ENCODE peak calls at places on chromosomes 3 and 15, in five cellular contexts. Y is fibroblast of lung, N is transverse colon, E is endodermal cell, W is MM.1S. B is an unnamed sample.

GRCh38 chr3:77096966-77097890 is 57.3 kb downstream of the ROBO2 start:
- DNase-seq in Y (no peak), N (no peak), E (no peak), W (no peak), B (no peak)

GRCh38 chr15:45429974-45430792 is 51.8 kb upstream of the GATM start:
- DNase-seq in Y (peak; percentile 55), N (peak; percentile 93), E (peak; percentile 93), W (peak; percentile 70), B (peak; percentile 79)

GRCh38 chr15:48413304-48413703 is 82.1 kb downstream of the DUT start:
- DNase-seq in Y (peak; percentile 79), N (no peak), E (no peak), W (no peak), B (no peak)

GRCh38 chr15:90619939-90620338 is 90.2 kb downstream of the CRTC3 start:
- DNase-seq in Y (no peak), N (no peak), E (no peak), W (no peak), B (no peak)

GRCh38 chr3:60551455-60552209 is 699.6 kb downstream of the FHIT start:
- DNase-seq in Y (no peak), N (no peak), E (no peak), W (no peak), B (no peak)

GRCh38 chr3:3739345-3740060 is 59.7 kb upstream of the LRRN1 start:
- DNase-seq in Y (no peak), N (no peak), E (no peak), W (no peak), B (no peak)

GRCh38 chr15:91055548-91056331 is 33.3 kb upstream of the VPS33B start:
- DNase-seq in Y (peak; percentile 57), N (peak; percentile 57), E (peak; percentile 91), W (peak; percentile 62), B (peak; percentile 57)

GRCh38 chr3:46907960-46908293 is 30.4 kb downstream of the PTH1R start:
- DNase-seq in Y (no peak), N (no peak), E (no peak), W (no peak), B (no peak)

GRCh38 chr3:50028336-50028735 is 60.4 kb upstream of the RBM5 start:
- DNase-seq in Y (no peak), N (no peak), E (no peak), W (no peak), B (no peak)

GRCh38 chr3:46948830-46949671 is 27.5 kb downstream of the CCDC12 start:
- DNase-seq in Y (no peak), N (peak; percentile 65), E (no peak), W (peak; percentile 27), B (peak; percentile 68)

GRCh38 chr3:131158434-131158833 is 131.8 kb downstream of the NEK11 start:
- DNase-seq in Y (no peak), N (no peak), E (no peak), W (no peak), B (no peak)

GRCh38 chr3:151443583-151443982 is 17.3 kb downstream of the IGSF10 start:
- DNase-seq in Y (peak; percentile 17), N (no peak), E (peak; percentile 80), W (no peak), B (no peak)

GRCh38 chr3:69998759-69999158 is 774 bp upstream of the SAMMSON start:
- DNase-seq in Y (no peak), N (no peak), E (no peak), W (no peak), B (no peak)

GRCh38 chr3:113245775-113246174 is 34.4 kb downstream of the BOC start:
- DNase-seq in Y (no peak), N (no peak), E (no peak), W (no peak), B (no peak)

GRCh38 chr15:80204231-80204630 is 47.8 kb downstream of the CTXND1 start:
- DNase-seq in Y (no peak), N (no peak), E (no peak), W (no peak), B (no peak)

GRCh38 chr3:46896386-46896785 is 18.9 kb downstream of the PTH1R start:
- DNase-seq in Y (no peak), N (no peak), E (no peak), W (no peak), B (no peak)

GRCh38 chr3:140298569-140299070 is 363.6 kb downstream of the CLSTN2 start:
- DNase-seq in Y (no peak), N (no peak), E (no peak), W (no peak), B (no peak)

GRCh38 chr15:68816158-68816557 is 4.5 kb downstream of the ANP32A start:
- DNase-seq in Y (no peak), N (no peak), E (no peak), W (no peak), B (no peak)

GRCh38 chr15:68814596-68814995 is 6.1 kb downstream of the ANP32A start:
- DNase-seq in Y (no peak), N (no peak), E (no peak), W (no peak), B (no peak)

GRCh38 chr15:68815598-68815997 is 5.1 kb downstream of the ANP32A start:
- DNase-seq in Y (peak; percentile 16), N (no peak), E (no peak), W (no peak), B (no peak)

GRCh38 chr15:68812069-68812468 is 8.6 kb downstream of the ANP32A start:
- DNase-seq in Y (no peak), N (no peak), E (no peak), W (no peak), B (no peak)

DNA sequence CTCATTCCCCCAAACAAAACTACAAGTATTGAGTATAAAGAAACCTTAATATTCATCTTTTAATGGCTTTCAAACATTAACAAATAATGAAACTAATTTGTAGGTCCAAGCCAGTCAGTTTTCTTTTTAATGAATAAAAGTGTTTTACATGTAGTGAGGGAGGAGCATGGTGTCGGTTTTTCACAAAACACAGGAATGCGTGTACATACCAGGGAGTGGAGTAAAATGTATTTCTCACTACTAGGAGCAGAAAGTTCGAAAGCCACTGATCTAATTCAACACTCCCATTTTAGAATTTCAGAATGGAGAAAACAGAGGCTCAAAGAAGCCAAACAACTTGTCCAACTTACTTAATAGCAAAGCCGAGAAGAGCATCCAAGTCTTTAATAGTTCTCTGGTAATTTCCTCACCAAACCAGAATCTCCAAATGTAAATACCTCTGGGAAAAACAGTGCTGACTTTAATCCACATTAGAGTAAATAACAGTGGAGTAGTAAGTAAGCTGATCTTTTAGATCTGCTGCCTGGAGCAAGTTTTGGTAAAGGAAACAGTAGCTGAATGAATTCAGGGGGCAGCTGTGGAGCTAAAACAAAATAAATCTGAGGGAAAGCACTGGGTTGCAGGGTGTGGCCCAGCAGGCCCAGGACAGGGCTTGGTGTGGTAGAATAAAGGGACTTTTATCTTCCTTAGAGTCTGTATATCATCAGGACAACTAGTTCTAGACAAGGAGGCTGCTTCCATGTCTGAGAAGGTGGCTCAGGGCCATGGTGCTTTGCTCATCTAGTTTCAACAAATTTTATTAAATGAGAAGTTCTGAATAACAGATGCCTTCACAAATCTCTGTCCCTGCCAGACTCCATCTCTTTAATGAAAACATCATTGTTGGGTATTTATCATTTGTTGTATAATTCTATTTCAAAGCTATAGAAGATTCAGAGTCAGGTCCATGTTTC is 7.8 kb downstream of the ANP32A start:
- DNase-seq in Y (peak; percentile 18), N (peak; percentile 10), E (no peak), W (no peak), B (no peak)
- H3K4me3 ChIP-seq in Y (no peak overlapping the region), N (no peak overlapping the region), E (peak overlapping the region; percentile 64), W (no peak overlapping the region), B (no peak overlapping the region)

DNA sequence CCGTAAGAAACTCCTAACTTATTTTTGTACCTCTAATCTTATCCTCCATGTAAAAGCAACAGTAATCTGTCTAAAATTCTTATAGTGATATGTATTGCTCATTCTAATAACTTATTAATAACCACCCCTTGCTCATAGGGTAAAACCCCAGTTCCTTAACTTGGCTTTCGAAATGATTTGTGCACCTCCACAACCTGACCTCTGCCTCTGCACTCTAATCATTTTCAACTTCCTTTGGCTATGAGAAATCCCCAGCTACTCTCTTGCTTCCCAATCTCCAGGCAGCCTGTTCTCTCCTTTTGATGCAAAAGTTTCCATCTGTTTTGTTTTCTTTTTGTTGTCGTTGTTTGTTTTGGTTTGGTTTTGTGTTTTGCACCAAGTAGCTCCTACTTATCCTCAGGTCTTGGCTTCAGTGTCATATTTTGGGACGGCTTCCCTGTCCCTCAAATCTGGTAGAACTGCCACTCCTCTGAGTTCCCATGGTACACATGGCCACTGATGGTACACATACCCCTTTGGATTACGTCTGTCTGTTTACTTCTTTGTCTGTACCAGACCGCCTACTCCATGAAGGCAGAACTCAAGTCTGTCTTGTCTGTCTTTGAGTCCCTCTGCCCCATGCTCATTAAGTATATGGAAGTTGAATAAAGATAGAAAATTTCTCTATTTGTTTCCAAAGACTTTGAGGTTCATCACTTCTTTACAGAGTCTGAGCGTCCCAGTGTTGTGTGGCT is 105.6 kb upstream of the TGFBR2 start:
- DNase-seq in Y (no peak), N (no peak), E (no peak), W (no peak), B (peak; percentile 77)
- TF ChIP-seq CTCF in Y (no peak), N (no peak), E (no peak), W (no peak), B (no peak)

DNA sequence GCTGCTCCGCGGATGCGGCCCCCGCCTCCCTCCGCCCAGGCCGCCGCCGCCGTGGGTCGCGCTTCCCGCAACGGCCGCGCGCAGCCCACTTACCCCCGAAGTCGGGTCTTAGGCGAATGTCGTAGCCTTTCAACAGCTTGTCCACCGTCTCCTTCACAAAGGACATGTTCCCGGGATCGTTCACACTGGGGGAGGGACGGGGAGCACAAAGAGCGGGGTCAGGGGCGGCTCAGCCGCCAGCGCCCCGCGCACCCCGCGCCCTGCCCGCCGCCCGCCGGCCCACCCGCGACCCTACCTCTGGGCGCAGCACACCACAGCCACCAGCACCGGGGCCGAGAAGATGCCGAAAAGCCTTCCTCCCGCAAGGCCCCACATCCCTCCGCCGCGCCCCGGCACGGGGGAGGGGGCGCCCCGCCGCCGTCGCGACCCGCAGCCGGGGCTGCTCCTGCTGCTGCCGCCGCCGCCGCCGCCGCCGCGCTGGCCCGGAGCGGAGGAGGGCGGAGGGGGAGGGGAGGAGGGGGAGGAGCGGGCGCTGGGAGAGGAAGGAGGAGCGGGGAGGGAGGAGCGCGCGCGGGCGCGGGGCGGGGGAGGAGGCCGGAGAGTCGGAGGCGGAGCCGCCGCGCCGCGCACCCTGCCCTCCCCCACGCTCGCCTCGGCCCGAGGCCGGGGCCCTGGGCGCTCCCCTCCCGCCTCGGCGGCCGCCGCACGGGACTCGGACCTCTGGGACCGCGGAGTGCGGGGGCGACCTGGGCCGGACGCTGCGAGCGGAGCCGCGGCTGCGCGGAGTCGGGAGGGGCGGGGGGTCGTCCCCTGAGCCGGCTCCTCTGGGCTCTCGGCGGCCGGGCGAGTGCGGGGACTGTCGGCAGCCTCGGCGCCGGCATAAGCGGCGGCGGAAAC is at the start of gene GABRB3:
- DNase-seq in Y (peak; percentile 8), N (no peak), E (peak; percentile 93), W (no peak), B (no peak)
- H3K4me3 ChIP-seq in Y (no peak within 1 kb of the TSS), N (peak within 1 kb of the TSS; percentile 20), E (peak within 1 kb of the TSS; percentile 91), W (no peak within 1 kb of the TSS), B (no peak within 1 kb of the TSS)

DNA sequence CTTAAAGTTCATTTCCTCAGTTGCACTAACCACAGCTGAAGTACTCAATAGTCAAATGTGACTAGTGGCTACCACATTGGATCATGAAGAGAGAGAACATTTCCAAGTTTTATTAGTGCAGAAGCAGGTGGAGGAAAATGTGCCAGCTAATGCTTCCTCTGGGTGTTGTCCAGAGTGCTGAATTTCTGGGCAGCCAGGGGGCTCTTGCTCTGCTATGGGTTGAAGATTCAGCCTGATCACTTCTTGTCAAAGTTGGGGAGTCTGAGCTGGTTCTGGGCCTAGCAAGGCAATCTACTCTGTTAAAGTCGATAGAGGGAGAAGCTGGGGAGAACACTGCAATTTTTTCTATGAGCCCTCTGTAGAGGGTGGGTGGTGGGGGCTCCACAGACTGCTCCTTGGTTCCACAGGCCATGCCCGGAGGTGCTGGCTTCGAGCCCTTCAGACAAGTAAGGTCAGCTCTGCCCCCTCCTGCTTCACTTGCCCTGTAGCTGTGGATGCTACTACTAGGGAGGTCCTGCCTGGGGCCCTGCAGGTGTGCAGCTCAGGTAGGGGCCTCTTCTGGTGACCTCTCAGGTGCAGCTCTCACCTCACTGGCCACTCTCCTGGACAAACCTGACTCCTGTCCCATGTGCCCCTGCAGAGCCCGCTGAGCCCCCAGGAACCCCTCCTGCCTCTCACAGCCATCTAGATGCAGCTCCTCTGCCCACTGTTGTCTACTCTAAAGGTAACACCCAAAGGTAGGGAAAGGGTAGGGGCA is 8.2 kb downstream of the ALG3 start:
- DNase-seq in Y (peak; percentile 35), N (no peak), E (peak; percentile 81), W (peak; percentile 43), B (no peak)
- TF ChIP-seq CTCF in Y (no peak), N (no peak), E (no peak), W (no peak), B (no peak)